ENCODE peak calls at places on chromosomes 3 and 15, in four cellular contexts. I is GM23338, D is MM.1S, N is endothelial cell of umbilical vein. G is an unnamed sample.
A peak's percentile ranks its signal among the peaks of the same experiment; 100 is the strongest.

GRCh38 chr15:95669146-95669922 is 661.2 kb upstream of the NR2F2 start:
- DNase-seq in N (peak; percentile 79), D (peak; percentile 83), I (peak; percentile 12), G (no peak)

GRCh38 chr3:111998661-111999641 is at the start of gene TAGLN3:
- DNase-seq in N (peak; percentile 20), D (peak; percentile 51), I (peak; percentile 78), G (no peak)

GRCh38 chr3:172040976-172041963 is 1.9 kb downstream of the FNDC3B start:
- DNase-seq in N (no peak), D (no peak), I (peak; percentile 45), G (no peak)

GRCh38 chr15:77985031-77985930 is 92.2 kb downstream of the TBC1D2B start:
- DNase-seq in D (no peak), N (no peak), I (no peak), G (no peak)

GRCh38 chr3:172625404-172625803 is 85.5 kb downstream of the NCEH1 start:
- DNase-seq in N (no peak), D (no peak), I (no peak), G (no peak)

GRCh38 chr3:118766306-118766669 is 268.4 kb downstream of the IGSF11 start:
- DNase-seq in I (no peak), N (no peak), D (no peak), G (no peak)

GRCh38 chr3:112579232-112579631 is 17.4 kb downstream of the SLC35A5 start:
- DNase-seq in I (no peak), D (no peak), N (no peak), G (no peak)

GRCh38 chr15:88391700-88392099 is 75.5 kb downstream of the MRPL46 start:
- DNase-seq in I (no peak), N (no peak), D (no peak), G (no peak)

GRCh38 chr3:180594631-180595348 is 7.2 kb upstream of the TTC14 start:
- DNase-seq in I (peak; percentile 69), D (peak; percentile 44), N (peak; percentile 55), G (no peak)

GRCh38 chr15:98860647-98861041 is 146.9 kb downstream of the PGPEP1L start:
- DNase-seq in D (peak; percentile 48), N (no peak), I (no peak), G (no peak)
- H3K27ac ChIP-seq in D (peak overlapping the region; percentile 16), N (no peak overlapping the region), I (peak overlapping the region; percentile 55), G (peak overlapping the region; percentile 92)

GRCh38 chr3:194135806-194136518 is at the start of gene HES1:
- DNase-seq in I (peak; percentile 98), D (peak; percentile 97), N (peak; percentile 99), G (peak; percentile 99)

GRCh38 chr3:194138098-194138474 is 2.1 kb downstream of the HES1 start:
- DNase-seq in D (no peak), N (peak; percentile 54), I (no peak), G (no peak)

GRCh38 chr3:194137314-194138097 is 1.6 kb downstream of the HES1 start:
- DNase-seq in I (peak; percentile 66), N (peak; percentile 74), D (peak; percentile 95), G (no peak)

GRCh38 chr3:194135516-194135805 is 487 bp upstream of the HES1 start:
- DNase-seq in D (no peak), I (no peak), N (no peak), G (no peak)

GRCh38 chr3:194136519-194137313 is 768 bp downstream of the HES1 start:
- DNase-seq in I (peak; percentile 74), N (peak; percentile 77), D (peak; percentile 42), G (no peak)
- TF ChIP-seq EZH2 in I (no peak), N (no peak), D (no peak), G (no peak)

GRCh38 chr15:70704166-70704565 is 59.2 kb downstream of the UACA start:
- DNase-seq in I (no peak), N (no peak), D (no peak), G (no peak)
- H3K27ac ChIP-seq in I (no peak overlapping the region), N (peak overlapping the region; percentile 94), D (no peak overlapping the region), G (peak overlapping the region; percentile 93)

DNA sequence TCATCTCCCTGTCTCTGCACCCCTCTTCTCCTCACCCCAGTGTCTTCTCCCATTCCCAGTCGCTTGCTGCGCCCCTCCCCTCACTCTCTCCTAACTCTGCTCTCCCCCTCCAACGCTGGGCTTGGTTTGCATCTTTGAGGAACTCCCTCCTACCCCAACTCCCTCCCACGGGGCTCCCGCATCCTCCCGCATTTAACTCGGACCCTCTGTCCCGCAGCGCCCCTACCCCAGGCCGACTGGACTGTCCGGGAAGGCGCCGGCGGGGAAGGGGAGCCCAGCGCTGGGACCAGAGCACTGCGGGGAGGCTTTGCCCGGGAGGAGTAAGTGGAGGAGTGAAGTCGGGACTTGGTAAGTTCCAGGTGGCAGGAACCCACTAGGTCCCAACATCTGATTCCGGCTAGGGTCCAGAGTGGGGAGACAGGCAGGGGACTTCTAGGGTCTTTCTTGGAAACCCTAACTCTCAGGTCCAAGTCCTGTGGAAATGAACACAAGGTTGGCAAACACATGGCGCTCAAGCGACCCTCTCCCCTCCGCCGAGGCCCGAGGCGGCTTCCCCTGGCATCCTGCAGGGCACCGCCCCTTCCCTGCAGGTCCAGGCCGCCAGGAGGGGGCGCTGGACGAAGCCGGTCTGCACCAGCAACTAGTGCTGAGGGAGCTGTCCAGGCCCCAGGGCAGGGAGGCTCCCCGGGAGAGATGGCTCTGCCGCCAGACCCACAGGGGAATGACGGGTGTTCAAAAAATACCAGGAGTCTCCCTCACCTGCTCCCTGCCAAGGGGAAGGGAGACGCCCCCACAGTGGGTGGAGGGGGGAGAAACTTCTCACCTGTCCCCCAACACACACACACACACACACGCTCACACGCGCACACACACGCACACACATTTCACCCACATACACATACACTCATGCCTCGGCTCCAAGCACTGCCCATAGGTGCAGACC is 53.2 kb downstream of the LHFPL4 start:
- DNase-seq in D (peak; percentile 58), I (peak; percentile 94), N (peak; percentile 52), G (no peak)
- TF ChIP-seq EZH2 in D (no peak), I (no peak), N (peak; percentile 51), G (no peak)

DNA sequence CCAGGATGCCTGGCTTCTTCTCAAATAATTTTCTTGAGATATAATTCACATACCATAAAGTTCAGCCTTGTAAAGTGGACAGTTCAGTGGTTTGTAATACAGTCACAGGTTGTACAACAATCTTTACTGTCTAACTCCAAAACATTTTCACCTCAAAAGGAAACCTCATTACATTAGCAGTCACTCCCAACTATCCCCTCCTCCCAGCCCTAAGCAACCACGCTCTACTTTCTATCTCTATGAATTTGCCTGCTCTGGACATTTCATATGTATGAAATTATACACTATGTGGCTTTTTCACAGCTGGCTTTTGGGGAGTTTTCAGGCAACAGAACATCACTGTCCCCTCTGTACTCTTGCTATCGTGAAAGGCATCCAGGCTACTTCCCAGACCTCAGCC is 17.5 kb downstream of the TGM5 start:
- DNase-seq in D (no peak), I (no peak), N (no peak), G (no peak)
- H3K27ac ChIP-seq in D (no peak overlapping the region), I (no peak overlapping the region), N (no peak overlapping the region), G (no peak overlapping the region)

GRCh38 chr15:47184405-47185221 is 532.7 kb upstream of the SEMA6D start:
- DNase-seq in N (peak; percentile 37), D (peak; percentile 31), I (peak; percentile 60), G (no peak)
- TF ChIP-seq EZH2 in N (no peak), D (no peak), I (peak; percentile 49), G (no peak)

GRCh38 chr3:42148086-42148842 is 57.1 kb downstream of the TRAK1 start:
- DNase-seq in I (no peak), N (no peak), D (no peak), G (no peak)
- H3K27ac ChIP-seq in I (no peak overlapping the region), N (no peak overlapping the region), D (no peak overlapping the region), G (no peak overlapping the region)

GRCh38 chr3:50274371-50275104 is 4.3 kb upstream of the LSMEM2 start:
- DNase-seq in D (peak; percentile 69), I (peak; percentile 96), N (peak; percentile 70), G (no peak)

GRCh38 chr3:50278106-50278867 is 600 bp upstream of the LSMEM2 start:
- DNase-seq in I (no peak), N (no peak), D (no peak), G (no peak)

GRCh38 chr3:50275160-50275995 is 3.5 kb upstream of the LSMEM2 start:
- DNase-seq in I (peak; percentile 78), D (no peak), N (no peak), G (no peak)

GRCh38 chr3:50276762-50277101 is 2.2 kb upstream of the LSMEM2 start:
- DNase-seq in N (no peak), D (no peak), I (no peak), G (no peak)

GRCh38 chr3:50275996-50276761 is 2.7 kb upstream of the LSMEM2 start:
- DNase-seq in N (no peak), D (no peak), I (peak; percentile 89), G (no peak)
- TF ChIP-seq EZH2 in N (peak; percentile 39), D (no peak), I (no peak), G (no peak)